ENCODE peak calls at places on chromosomes 4 and X, in five cellular contexts. One of them, this sample, is unnamed.

GRCh38 chr4:96092151-96092705 is 252.3 kb downstream of the PDHA2 start:
- DNase-seq in stimulated activated CD8-positive, alpha-beta memory T cell treated with anti-CD3 and anti-CD28 coated beads, Interleukin-4, amount 100 ng/mL, for 4 hours: no peak
- DNase-seq in cardiac fibroblast: no peak
- DNase-seq in bronchial epithelial cell: no peak
- DNase-seq in choroid plexus epithelial cell: no peak
- DNase-seq in this sample: no peak

GRCh38 chrX:74119016-74119910 is 184.7 kb upstream of the ZCCHC13 start:
- DNase-seq in cardiac fibroblast: peak; percentile 14
- DNase-seq in bronchial epithelial cell: peak; percentile 64
- DNase-seq in stimulated activated CD8-positive, alpha-beta memory T cell treated with anti-CD3 and anti-CD28 coated beads, Interleukin-4, amount 100 ng/mL, for 4 hours: no peak
- DNase-seq in choroid plexus epithelial cell: peak; percentile 12
- DNase-seq in this sample: peak; percentile 47

GRCh38 chr4:69322055-69322454 is 41.8 kb downstream of the UGT2B28 start:
- DNase-seq in bronchial epithelial cell: peak; percentile 56
- DNase-seq in cardiac fibroblast: peak; percentile 51
- DNase-seq in stimulated activated CD8-positive, alpha-beta memory T cell treated with anti-CD3 and anti-CD28 coated beads, Interleukin-4, amount 100 ng/mL, for 4 hours: no peak
- DNase-seq in choroid plexus epithelial cell: peak; percentile 66
- DNase-seq in this sample: peak; percentile 3

GRCh38 chr4:8582941-8583654 is 2.9 kb downstream of the GPR78 start:
- DNase-seq in choroid plexus epithelial cell: no peak
- DNase-seq in bronchial epithelial cell: no peak
- DNase-seq in stimulated activated CD8-positive, alpha-beta memory T cell treated with anti-CD3 and anti-CD28 coated beads, Interleukin-4, amount 100 ng/mL, for 4 hours: no peak
- DNase-seq in cardiac fibroblast: no peak
- DNase-seq in this sample: no peak

GRCh38 chrX:130170752-130171445 is 863 bp upstream of the RAB33A start:
- DNase-seq in bronchial epithelial cell: no peak
- DNase-seq in choroid plexus epithelial cell: peak; percentile 34
- DNase-seq in stimulated activated CD8-positive, alpha-beta memory T cell treated with anti-CD3 and anti-CD28 coated beads, Interleukin-4, amount 100 ng/mL, for 4 hours: peak; percentile 22
- DNase-seq in cardiac fibroblast: no peak
- DNase-seq in this sample: peak; percentile 19

GRCh38 chr4:184776821-184777220 is 42.9 kb upstream of the CENPU start:
- DNase-seq in stimulated activated CD8-positive, alpha-beta memory T cell treated with anti-CD3 and anti-CD28 coated beads, Interleukin-4, amount 100 ng/mL, for 4 hours: no peak
- DNase-seq in bronchial epithelial cell: no peak
- DNase-seq in choroid plexus epithelial cell: no peak
- DNase-seq in cardiac fibroblast: no peak
- DNase-seq in this sample: no peak

GRCh38 chr4:83810428-83810827 is 274.5 kb downstream of the GPAT3 start:
- DNase-seq in cardiac fibroblast: no peak
- DNase-seq in bronchial epithelial cell: peak; percentile 21
- DNase-seq in choroid plexus epithelial cell: no peak
- DNase-seq in stimulated activated CD8-positive, alpha-beta memory T cell treated with anti-CD3 and anti-CD28 coated beads, Interleukin-4, amount 100 ng/mL, for 4 hours: no peak
- DNase-seq in this sample: no peak

GRCh38 chrX:23317799-23318724 is 16.6 kb upstream of the PTCHD1 start:
- DNase-seq in choroid plexus epithelial cell: peak; percentile 13
- DNase-seq in bronchial epithelial cell: no peak
- DNase-seq in cardiac fibroblast: peak; percentile 13
- DNase-seq in stimulated activated CD8-positive, alpha-beta memory T cell treated with anti-CD3 and anti-CD28 coated beads, Interleukin-4, amount 100 ng/mL, for 4 hours: no peak
- DNase-seq in this sample: no peak

GRCh38 chrX:130799393-130799792 is 103.6 kb downstream of the ENOX2 start:
- DNase-seq in stimulated activated CD8-positive, alpha-beta memory T cell treated with anti-CD3 and anti-CD28 coated beads, Interleukin-4, amount 100 ng/mL, for 4 hours: no peak
- DNase-seq in bronchial epithelial cell: peak; percentile 70
- DNase-seq in cardiac fibroblast: peak; percentile 12
- DNase-seq in choroid plexus epithelial cell: peak; percentile 24
- DNase-seq in this sample: no peak

GRCh38 chr4:184688447-184688846 is 38.9 kb downstream of the PRIMPOL start:
- DNase-seq in cardiac fibroblast: peak; percentile 69
- DNase-seq in choroid plexus epithelial cell: peak; percentile 91
- DNase-seq in bronchial epithelial cell: peak; percentile 97
- DNase-seq in stimulated activated CD8-positive, alpha-beta memory T cell treated with anti-CD3 and anti-CD28 coated beads, Interleukin-4, amount 100 ng/mL, for 4 hours: no peak
- DNase-seq in this sample: peak; percentile 66

GRCh38 chr4:121551881-121552280 is 144.9 kb downstream of the ANXA5 start:
- DNase-seq in cardiac fibroblast: no peak
- DNase-seq in bronchial epithelial cell: peak; percentile 9
- DNase-seq in choroid plexus epithelial cell: peak; percentile 12
- DNase-seq in stimulated activated CD8-positive, alpha-beta memory T cell treated with anti-CD3 and anti-CD28 coated beads, Interleukin-4, amount 100 ng/mL, for 4 hours: no peak
- DNase-seq in this sample: no peak

GRCh38 chr4:58564695-58565094 is 1454.5 kb upstream of the IGFBP7 start:
- DNase-seq in stimulated activated CD8-positive, alpha-beta memory T cell treated with anti-CD3 and anti-CD28 coated beads, Interleukin-4, amount 100 ng/mL, for 4 hours: no peak
- DNase-seq in bronchial epithelial cell: no peak
- DNase-seq in cardiac fibroblast: no peak
- DNase-seq in choroid plexus epithelial cell: no peak
- DNase-seq in this sample: no peak

GRCh38 chr4:173509031-173510001 is 20.7 kb downstream of the HAND2 start:
- DNase-seq in cardiac fibroblast: peak; percentile 77
- DNase-seq in stimulated activated CD8-positive, alpha-beta memory T cell treated with anti-CD3 and anti-CD28 coated beads, Interleukin-4, amount 100 ng/mL, for 4 hours: no peak
- DNase-seq in bronchial epithelial cell: no peak
- DNase-seq in choroid plexus epithelial cell: no peak
- DNase-seq in this sample: peak; percentile 58

GRCh38 chrX:139877710-139878414 is 55.0 kb downstream of the ATP11C start:
- DNase-seq in stimulated activated CD8-positive, alpha-beta memory T cell treated with anti-CD3 and anti-CD28 coated beads, Interleukin-4, amount 100 ng/mL, for 4 hours: no peak
- DNase-seq in choroid plexus epithelial cell: peak; percentile 30
- DNase-seq in bronchial epithelial cell: no peak
- DNase-seq in cardiac fibroblast: peak; percentile 44
- DNase-seq in this sample: no peak

GRCh38 chr4:136748777-136749176 is 783.5 kb downstream of the PCDH18 start:
- DNase-seq in bronchial epithelial cell: no peak
- DNase-seq in choroid plexus epithelial cell: no peak
- DNase-seq in cardiac fibroblast: no peak
- DNase-seq in stimulated activated CD8-positive, alpha-beta memory T cell treated with anti-CD3 and anti-CD28 coated beads, Interleukin-4, amount 100 ng/mL, for 4 hours: no peak
- DNase-seq in this sample: no peak